ENCODE peak calls at places on chromosomes 6 and 20, in four cellular contexts. Y is neural crest cell; J is lung microvascular endothelial cell; I is activated CD4-positive, alpha-beta T cell treated with anti-CD3 and anti-CD28 coated beads, Interleukin-2, amount 50 U/mL, for 24 hours. X is an unnamed sample.

GRCh38 chr6:1281746-1282145 is 30.2 kb upstream of the FOXQ1 start:
- DNase-seq in Y (no peak), J (no peak), I (no peak), X (no peak)

GRCh38 chr6:6315660-6316059 is 4.8 kb downstream of the F13A1 start:
- DNase-seq in Y (peak), J (peak), I (peak), X (no peak)

GRCh38 chr6:41675176-41675767 is 37.0 kb downstream of the MDFI start:
- DNase-seq in I (no peak), Y (no peak), J (no peak), X (no peak)

GRCh38 chr6:38750968-38751615 is 36.0 kb downstream of the DNAH8 start:
- DNase-seq in I (no peak), Y (no peak), J (no peak), X (no peak)

GRCh38 chr6:27608916-27609883 is 136.3 kb upstream of the ZNF184 start:
- DNase-seq in J (peak), Y (no peak), I (no peak), X (no peak)

GRCh38 chr20:43188861-43189613 is 669 bp downstream of the PTPRT start:
- DNase-seq in J (no peak), Y (no peak), I (no peak), X (no peak)

GRCh38 chr20:61953789-61954125 is 111.9 kb downstream of the TAF4 start:
- DNase-seq in J (no peak), I (no peak), Y (no peak), X (no peak)

GRCh38 chr6:32637219-32637880 is at the start of gene HLA-DQA1:
- DNase-seq in I (no peak), J (no peak), Y (no peak), X (no peak)

GRCh38 chr20:5886788-5887187 is 63.5 kb downstream of the TRMT6 start:
- DNase-seq in I (no peak), J (no peak), Y (no peak), X (no peak)

GRCh38 chr6:71721642-71722041 is 164.7 kb upstream of the RIMS1 start:
- DNase-seq in Y (no peak), J (peak), I (no peak), X (no peak)

GRCh38 chr20:45044601-45045000 is 56.3 kb downstream of the KCNS1 start:
- DNase-seq in I (no peak), J (no peak), Y (no peak), X (no peak)

GRCh38 chr6:119587537-119587936 is 238.0 kb upstream of the MAN1A1 start:
- DNase-seq in J (peak), I (no peak), Y (no peak), X (no peak)

GRCh38 chr6:16301511-16301910 is 63.1 kb downstream of the GMPR start:
- DNase-seq in I (no peak), Y (no peak), J (no peak), X (no peak)

GRCh38 chr6:30411515-30412207 is 66.7 kb downstream of the RPP21 start:
- DNase-seq in J (peak), I (peak), Y (peak), X (peak)

GRCh38 chr20:40494238-40494637 is 194.8 kb downstream of the MAFB start:
- DNase-seq in Y (no peak), I (no peak), J (no peak), X (no peak)

GRCh38 chr6:143097224-143097795 is 36.6 kb downstream of the AIG1 start:
- DNase-seq in Y (no peak), J (peak), I (no peak), X (peak)

GRCh38 chr20:32207211-32207625 is 325 bp downstream of the PLAGL2 start:
- DNase-seq in J (peak), I (no peak), Y (peak), X (no peak)

GRCh38 chr6:161439093-161439492 is 165.2 kb upstream of the AGPAT4 start:
- DNase-seq in Y (no peak), I (no peak), J (peak), X (no peak)

GRCh38 chr6:129955584-129955983 is 62.8 kb upstream of the L3MBTL3 start:
- DNase-seq in J (no peak), I (no peak), Y (no peak), X (no peak)